ENCODE peak calls at places on chromosome 19, in six cellular contexts. One of them, this sample, is unnamed.

GRCh38 chr19:13036366-13036976 is 41.2 kb downstream of the NFIX start:
- DNase-seq in neuronal stem cell: no peak
- DNase-seq in mesenchymal stem cell: no peak
- DNase-seq in trophoblast cell: peak
- DNase-seq in mesendoderm: peak
- DNase-seq in IMR-90: peak
- DNase-seq in this sample: no peak

GRCh38 chr19:40584007-40584406 is 7.3 kb downstream of the SHKBP1 start:
- DNase-seq in IMR-90: no peak
- DNase-seq in neuronal stem cell: no peak
- DNase-seq in trophoblast cell: peak
- DNase-seq in mesenchymal stem cell: no peak
- DNase-seq in mesendoderm: no peak
- DNase-seq in this sample: no peak

GRCh38 chr19:34416021-34416545 is 11.9 kb downstream of the PDCD2L start:
- DNase-seq in neuronal stem cell: no peak
- DNase-seq in mesenchymal stem cell: no peak
- DNase-seq in IMR-90: peak
- DNase-seq in mesendoderm: no peak
- DNase-seq in trophoblast cell: peak
- DNase-seq in this sample: no peak

GRCh38 chr19:55289117-55289796 is 5.5 kb downstream of the BRSK1 start:
- DNase-seq in IMR-90: no peak
- DNase-seq in mesenchymal stem cell: no peak
- DNase-seq in mesendoderm: peak
- DNase-seq in neuronal stem cell: no peak
- DNase-seq in trophoblast cell: no peak
- DNase-seq in this sample: no peak

GRCh38 chr19:15292140-15292539 is 40.2 kb downstream of the BRD4 start:
- DNase-seq in mesenchymal stem cell: no peak
- DNase-seq in IMR-90: no peak
- DNase-seq in mesendoderm: no peak
- DNase-seq in trophoblast cell: no peak
- DNase-seq in neuronal stem cell: no peak
- DNase-seq in this sample: no peak

GRCh38 chr19:39277598-39277997 is 9.4 kb downstream of the IFNL2 start:
- DNase-seq in mesenchymal stem cell: peak
- DNase-seq in IMR-90: no peak
- DNase-seq in mesendoderm: no peak
- DNase-seq in trophoblast cell: peak
- DNase-seq in neuronal stem cell: no peak
- DNase-seq in this sample: no peak

GRCh38 chr19:48405850-48406249 is 12.4 kb downstream of the GRIN2D start:
- DNase-seq in neuronal stem cell: no peak
- DNase-seq in trophoblast cell: no peak
- DNase-seq in IMR-90: peak
- DNase-seq in mesendoderm: no peak
- DNase-seq in mesenchymal stem cell: no peak
- DNase-seq in this sample: no peak

GRCh38 chr19:48926909-48927308 is 6.6 kb upstream of the DHDH start:
- DNase-seq in trophoblast cell: peak
- DNase-seq in IMR-90: peak
- DNase-seq in mesendoderm: no peak
- DNase-seq in mesenchymal stem cell: peak
- DNase-seq in neuronal stem cell: no peak
- DNase-seq in this sample: no peak

GRCh38 chr19:2902590-2903218 is 2.0 kb downstream of the ZNF57 start:
- DNase-seq in neuronal stem cell: no peak
- DNase-seq in mesenchymal stem cell: no peak
- DNase-seq in IMR-90: no peak
- DNase-seq in trophoblast cell: no peak
- DNase-seq in mesendoderm: no peak
- DNase-seq in this sample: no peak

DNA sequence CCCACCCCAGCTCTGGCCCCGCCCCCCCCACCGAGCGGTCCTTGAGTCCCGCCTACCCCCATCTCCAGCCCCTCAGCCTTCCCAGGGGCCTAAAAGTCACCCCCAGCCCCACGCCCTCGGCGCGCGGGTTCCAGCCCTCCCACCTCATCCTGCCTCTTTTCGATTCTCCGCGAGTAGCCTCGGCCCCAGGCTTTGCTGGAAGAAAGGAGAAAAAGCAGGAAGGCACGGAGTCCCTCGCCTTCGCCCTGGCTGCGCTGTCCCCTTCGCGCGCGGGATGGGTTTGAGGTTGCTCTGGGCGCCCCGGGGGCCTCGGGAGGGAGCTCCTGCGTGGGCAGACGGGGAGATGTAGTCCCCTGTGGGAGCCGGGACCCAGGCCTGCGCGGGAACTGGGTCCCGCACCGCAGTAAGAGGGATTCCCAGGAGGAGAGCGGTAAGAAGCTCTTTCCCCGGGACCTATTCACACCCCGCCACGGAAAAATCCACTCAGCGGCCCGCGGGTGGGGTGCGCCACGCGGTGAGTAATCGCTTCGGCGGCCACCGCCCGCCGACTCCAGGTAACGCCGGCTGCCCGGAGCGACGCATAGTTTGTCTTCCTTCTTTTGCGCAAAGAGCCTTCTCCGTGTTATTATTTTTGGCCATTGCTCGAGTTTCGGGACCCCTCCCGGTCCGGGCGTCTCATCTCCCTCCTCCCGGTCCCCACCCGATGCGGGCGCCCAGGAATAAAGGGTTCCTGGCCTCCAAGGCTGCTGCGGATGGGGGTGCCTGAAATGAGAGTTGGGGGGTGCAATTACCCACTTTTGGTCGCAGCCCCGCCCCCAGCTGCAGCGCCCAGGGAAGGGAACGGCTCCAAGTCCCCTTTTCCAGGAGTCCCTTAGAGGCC is 863 bp upstream of the CRLF1 start:
- DNase-seq in trophoblast cell: peak
- DNase-seq in IMR-90: no peak
- DNase-seq in neuronal stem cell: no peak
- DNase-seq in mesenchymal stem cell: no peak
- DNase-seq in mesendoderm: no peak
- DNase-seq in this sample: no peak
- H4K8ac ChIP-seq in trophoblast cell: no peak
- H4K8ac ChIP-seq in IMR-90: no peak
- H4K8ac ChIP-seq in neuronal stem cell: no peak
- H4K8ac ChIP-seq in mesenchymal stem cell: no peak
- H4K8ac ChIP-seq in mesendoderm: no peak
- H4K8ac ChIP-seq in this sample: no peak

GRCh38 chr19:916645-917322 is 349 bp upstream of the KISS1R start:
- DNase-seq in trophoblast cell: no peak
- DNase-seq in mesenchymal stem cell: no peak
- DNase-seq in IMR-90: no peak
- DNase-seq in neuronal stem cell: no peak
- DNase-seq in mesendoderm: no peak
- DNase-seq in this sample: peak

GRCh38 chr19:911197-912033 is 1.6 kb downstream of the R3HDM4 start:
- DNase-seq in trophoblast cell: no peak
- DNase-seq in neuronal stem cell: no peak
- DNase-seq in mesendoderm: no peak
- DNase-seq in IMR-90: no peak
- DNase-seq in mesenchymal stem cell: no peak
- DNase-seq in this sample: peak

GRCh38 chr19:912181-913079 is 589 bp downstream of the R3HDM4 start:
- DNase-seq in mesenchymal stem cell: no peak
- DNase-seq in IMR-90: no peak
- DNase-seq in neuronal stem cell: no peak
- DNase-seq in mesendoderm: no peak
- DNase-seq in trophoblast cell: no peak
- DNase-seq in this sample: no peak

GRCh38 chr19:917323-918151 is at the start of gene KISS1R:
- DNase-seq in neuronal stem cell: peak
- DNase-seq in IMR-90: peak
- DNase-seq in mesenchymal stem cell: peak
- DNase-seq in trophoblast cell: peak
- DNase-seq in mesendoderm: peak
- DNase-seq in this sample: peak

GRCh38 chr19:913080-913748 is at the start of gene R3HDM4:
- DNase-seq in neuronal stem cell: no peak
- DNase-seq in mesendoderm: no peak
- DNase-seq in IMR-90: peak
- DNase-seq in mesenchymal stem cell: peak
- DNase-seq in trophoblast cell: peak
- DNase-seq in this sample: peak
- H4K8ac ChIP-seq in neuronal stem cell: no peak
- H4K8ac ChIP-seq in mesendoderm: no peak
- H4K8ac ChIP-seq in IMR-90: peak
- H4K8ac ChIP-seq in mesenchymal stem cell: peak
- H4K8ac ChIP-seq in trophoblast cell: peak
- H4K8ac ChIP-seq in this sample: no peak

GRCh38 chr19:44581288-44581687 is 32.1 kb upstream of the IGSF23 start:
- DNase-seq in IMR-90: no peak
- DNase-seq in trophoblast cell: no peak
- DNase-seq in neuronal stem cell: no peak
- DNase-seq in mesenchymal stem cell: no peak
- DNase-seq in mesendoderm: no peak
- DNase-seq in this sample: no peak
- H4K8ac ChIP-seq in IMR-90: no peak
- H4K8ac ChIP-seq in trophoblast cell: no peak
- H4K8ac ChIP-seq in neuronal stem cell: no peak
- H4K8ac ChIP-seq in mesenchymal stem cell: no peak
- H4K8ac ChIP-seq in mesendoderm: no peak
- H4K8ac ChIP-seq in this sample: no peak

GRCh38 chr19:31330237-31330636 is 19.0 kb downstream of the TSHZ3 start:
- DNase-seq in trophoblast cell: no peak
- DNase-seq in mesenchymal stem cell: no peak
- DNase-seq in IMR-90: no peak
- DNase-seq in neuronal stem cell: no peak
- DNase-seq in mesendoderm: no peak
- DNase-seq in this sample: no peak

GRCh38 chr19:31329819-31330218 is 19.4 kb downstream of the TSHZ3 start:
- DNase-seq in trophoblast cell: no peak
- DNase-seq in neuronal stem cell: no peak
- DNase-seq in mesenchymal stem cell: no peak
- DNase-seq in IMR-90: no peak
- DNase-seq in mesendoderm: no peak
- DNase-seq in this sample: no peak

GRCh38 chr19:31330761-31331160 is 18.5 kb downstream of the TSHZ3 start:
- DNase-seq in mesendoderm: no peak
- DNase-seq in neuronal stem cell: no peak
- DNase-seq in trophoblast cell: no peak
- DNase-seq in mesenchymal stem cell: no peak
- DNase-seq in IMR-90: no peak
- DNase-seq in this sample: no peak

GRCh38 chr19:31332096-31332495 is 17.1 kb downstream of the TSHZ3 start:
- DNase-seq in mesenchymal stem cell: peak
- DNase-seq in neuronal stem cell: no peak
- DNase-seq in trophoblast cell: no peak
- DNase-seq in IMR-90: peak
- DNase-seq in mesendoderm: no peak
- DNase-seq in this sample: no peak

GRCh38 chr19:31331536-31331935 is 17.7 kb downstream of the TSHZ3 start:
- DNase-seq in neuronal stem cell: no peak
- DNase-seq in trophoblast cell: no peak
- DNase-seq in IMR-90: no peak
- DNase-seq in mesenchymal stem cell: no peak
- DNase-seq in mesendoderm: no peak
- DNase-seq in this sample: no peak
- H4K8ac ChIP-seq in neuronal stem cell: no peak
- H4K8ac ChIP-seq in trophoblast cell: no peak
- H4K8ac ChIP-seq in IMR-90: peak
- H4K8ac ChIP-seq in mesenchymal stem cell: peak
- H4K8ac ChIP-seq in mesendoderm: no peak
- H4K8ac ChIP-seq in this sample: no peak

GRCh38 chr19:19214892-19215291 is 3.1 kb downstream of the NCAN start:
- DNase-seq in neuronal stem cell: peak
- DNase-seq in trophoblast cell: peak
- DNase-seq in mesenchymal stem cell: peak
- DNase-seq in IMR-90: peak
- DNase-seq in mesendoderm: peak
- DNase-seq in this sample: peak
- H4K8ac ChIP-seq in neuronal stem cell: no peak
- H4K8ac ChIP-seq in trophoblast cell: no peak
- H4K8ac ChIP-seq in mesenchymal stem cell: no peak
- H4K8ac ChIP-seq in IMR-90: no peak
- H4K8ac ChIP-seq in mesendoderm: no peak
- H4K8ac ChIP-seq in this sample: no peak

GRCh38 chr19:46983097-46983496 is 36.5 kb upstream of the NPAS1 start:
- DNase-seq in IMR-90: no peak
- DNase-seq in trophoblast cell: no peak
- DNase-seq in neuronal stem cell: no peak
- DNase-seq in mesenchymal stem cell: no peak
- DNase-seq in mesendoderm: no peak
- DNase-seq in this sample: no peak

GRCh38 chr19:46981296-46981695 is 38.3 kb upstream of the NPAS1 start:
- DNase-seq in trophoblast cell: no peak
- DNase-seq in neuronal stem cell: no peak
- DNase-seq in mesendoderm: no peak
- DNase-seq in IMR-90: no peak
- DNase-seq in mesenchymal stem cell: no peak
- DNase-seq in this sample: no peak

GRCh38 chr19:46984077-46985010 is 35.3 kb upstream of the NPAS1 start:
- DNase-seq in mesenchymal stem cell: peak
- DNase-seq in IMR-90: peak
- DNase-seq in neuronal stem cell: no peak
- DNase-seq in trophoblast cell: peak
- DNase-seq in mesendoderm: no peak
- DNase-seq in this sample: no peak

GRCh38 chr19:46988614-46989230 is 30.9 kb upstream of the NPAS1 start:
- DNase-seq in neuronal stem cell: no peak
- DNase-seq in mesenchymal stem cell: no peak
- DNase-seq in mesendoderm: no peak
- DNase-seq in trophoblast cell: peak
- DNase-seq in IMR-90: no peak
- DNase-seq in this sample: no peak

GRCh38 chr19:46985532-46986415 is 33.9 kb upstream of the NPAS1 start:
- DNase-seq in neuronal stem cell: no peak
- DNase-seq in mesendoderm: no peak
- DNase-seq in trophoblast cell: no peak
- DNase-seq in mesenchymal stem cell: no peak
- DNase-seq in IMR-90: no peak
- DNase-seq in this sample: no peak
- H4K8ac ChIP-seq in neuronal stem cell: no peak
- H4K8ac ChIP-seq in mesendoderm: no peak
- H4K8ac ChIP-seq in trophoblast cell: no peak
- H4K8ac ChIP-seq in mesenchymal stem cell: no peak
- H4K8ac ChIP-seq in IMR-90: no peak
- H4K8ac ChIP-seq in this sample: no peak

This sample was measured in H9.